ENCODE peak calls at places on chromosomes 1 and 21, in four cellular contexts. K, U, N and W are unnamed samples.

GRCh38 chr1:24639094-24639493 is 4.0 kb upstream of the SRRM1 start:
- DNase-seq in K (no peak), U (no peak), N (no peak), W (no peak)

GRCh38 chr1:84307398-84307797 is 5.9 kb downstream of the SAMD13 start:
- DNase-seq in K (no peak), U (no peak), N (no peak), W (no peak)

GRCh38 chr1:28499553-28499952 is 6.3 kb upstream of the RCC1 start:
- DNase-seq in K (no peak), U (no peak), N (no peak), W (no peak)

GRCh38 chr1:234320069-234320468 is 53.2 kb upstream of the COA6 start:
- DNase-seq in K (no peak), U (no peak), N (no peak), W (no peak)

GRCh38 chr1:153544453-153545066 is 1.0 kb downstream of the S100A4 start:
- DNase-seq in K (no peak), U (no peak), N (no peak), W (no peak)

GRCh38 chr21:33441489-33442477 is 38.0 kb downstream of the TMEM50B start:
- DNase-seq in K (peak; percentile 37), U (peak; percentile 78), N (peak; percentile 25), W (peak; percentile 28)

GRCh38 chr1:226041419-226041818 is 21.1 kb upstream of the H3-3A start:
- DNase-seq in K (no peak), U (no peak), N (no peak), W (no peak)

GRCh38 chr1:244447552-244447951 is 4.2 kb downstream of the ADSS2 start:
- DNase-seq in K (no peak), U (no peak), N (no peak), W (no peak)

DNA sequence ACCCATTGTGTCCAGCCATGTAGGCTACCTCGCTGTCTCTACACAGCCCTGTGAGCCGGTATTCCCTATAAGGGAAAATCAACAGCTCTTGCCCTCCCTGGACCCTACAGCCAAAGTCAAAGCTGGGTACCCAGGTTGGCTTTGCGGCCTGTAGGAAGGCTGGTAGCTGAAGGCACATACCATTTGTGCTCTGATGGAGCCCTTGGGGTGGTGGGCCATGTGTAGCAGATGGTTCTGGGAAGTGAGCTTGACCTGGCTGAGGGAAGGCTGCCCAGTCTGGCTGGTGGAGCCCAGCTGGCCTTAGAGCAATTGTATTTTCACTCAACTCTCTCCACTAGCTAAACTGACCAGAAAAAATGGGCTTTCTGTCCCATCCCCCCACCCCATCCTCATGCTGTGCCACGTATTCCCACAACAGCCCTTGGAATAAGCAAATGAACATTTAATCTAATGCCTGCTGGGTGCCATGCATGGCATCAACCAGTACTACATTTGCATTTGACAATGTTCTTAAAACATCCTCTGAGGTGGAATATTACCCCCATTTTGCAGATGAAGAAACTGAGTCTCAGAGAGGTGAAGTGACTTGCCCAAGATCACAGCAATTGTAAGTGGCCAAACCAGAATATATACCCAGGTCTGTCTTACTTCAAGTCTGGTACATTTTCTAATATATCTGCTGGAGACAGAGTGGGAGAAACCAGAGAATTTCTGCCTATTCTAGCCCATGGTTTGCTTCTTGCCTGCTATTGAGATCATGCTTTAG is 56.8 kb downstream of the NDUFS5 start:
- DNase-seq in K (no peak), U (no peak), N (no peak), W (no peak)
- H3K4me3 ChIP-seq in K (no peak overlapping the region), U (no peak overlapping the region), N (no peak overlapping the region), W (no peak overlapping the region)

DNA sequence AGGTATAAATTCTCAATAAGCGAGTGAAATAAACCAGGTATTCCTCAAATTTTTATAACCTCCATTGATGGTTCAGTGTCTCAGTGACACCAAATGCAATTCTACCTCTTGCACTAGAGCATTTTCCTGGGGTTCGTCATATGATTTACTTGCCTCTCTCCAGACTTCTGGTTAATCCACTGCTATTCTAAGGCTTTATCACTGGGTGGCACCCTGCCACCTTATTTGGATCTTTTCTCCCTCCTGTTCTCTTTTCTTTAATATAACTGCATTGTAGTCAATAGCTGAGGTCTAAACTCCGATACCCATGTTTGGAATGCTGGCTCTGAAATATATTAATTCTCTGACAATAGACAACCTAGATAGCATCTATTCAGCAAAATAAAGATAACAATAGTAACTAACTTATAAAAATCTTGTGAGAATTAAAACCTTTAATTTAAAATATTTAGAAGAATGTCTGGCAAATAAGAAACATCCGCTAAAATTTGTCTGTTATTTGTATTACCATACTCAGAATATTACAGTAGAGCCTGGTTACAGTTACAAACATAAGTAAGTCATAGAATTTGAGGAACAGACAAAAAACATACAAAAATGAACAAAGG is 436.4 kb downstream of the PLA2G4A start:
- DNase-seq in K (no peak), U (no peak), N (no peak), W (peak; percentile 66)
- TF ChIP-seq CTCF in K (no peak), U (no peak), N (no peak), W (peak; percentile 65)

GRCh38 chr1:31763671-31764306 is 351 bp downstream of the ADGRB2 start:
- DNase-seq in K (no peak), U (no peak), N (no peak), W (no peak)

GRCh38 chr1:31762726-31763670 is 1.1 kb downstream of the ADGRB2 start:
- DNase-seq in K (peak; percentile 70), U (peak; percentile 77), N (no peak), W (no peak)

GRCh38 chr1:31761883-31762282 is 2.3 kb downstream of the ADGRB2 start:
- DNase-seq in K (no peak), U (no peak), N (peak; percentile 50), W (no peak)

GRCh38 chr1:31760901-31761470 is 3.2 kb downstream of the ADGRB2 start:
- DNase-seq in K (peak; percentile 61), U (peak; percentile 75), N (no peak), W (no peak)

GRCh38 chr1:31762323-31762722 is 1.8 kb downstream of the ADGRB2 start:
- DNase-seq in K (no peak), U (no peak), N (no peak), W (no peak)
- H3K4me3 ChIP-seq in K (peak overlapping the region; percentile 70), U (peak overlapping the region; percentile 70), N (peak overlapping the region; percentile 67), W (peak overlapping the region; percentile 47)

DNA sequence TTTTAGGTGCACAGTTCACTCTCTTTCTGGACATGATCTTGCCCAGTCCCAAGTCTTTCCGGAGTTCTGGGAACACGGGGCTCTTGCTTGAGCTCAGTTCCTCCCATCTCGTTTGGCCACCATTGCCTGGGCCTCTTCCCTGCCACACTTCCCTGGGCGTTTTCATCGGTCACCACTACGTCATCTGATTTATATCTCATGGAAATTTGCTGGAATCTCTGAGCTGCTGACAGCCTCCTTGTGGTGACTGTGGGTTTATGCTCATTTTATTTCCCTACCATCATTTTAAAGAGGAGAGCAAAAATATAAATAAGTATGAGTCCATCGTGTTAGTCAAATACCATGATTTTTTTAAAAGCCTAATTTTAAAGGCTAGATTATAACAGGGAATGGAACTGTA is 449.1 kb upstream of the KAZN start:
- DNase-seq in K (no peak), U (no peak), N (no peak), W (no peak)
- TF ChIP-seq CTCF in K (no peak), U (no peak), N (peak; percentile 4), W (peak; percentile 38)

GRCh38 chr1:39694026-39694425 is 2.8 kb upstream of the HPCAL4 start:
- DNase-seq in K (no peak), U (no peak), N (no peak), W (no peak)

GRCh38 chr1:39691383-39692151 is at the start of gene HPCAL4:
- DNase-seq in K (peak; percentile 90), U (peak; percentile 88), N (peak; percentile 0), W (no peak)

GRCh38 chr1:39690943-39691382 is 270 bp downstream of the HPCAL4 start:
- DNase-seq in K (no peak), U (no peak), N (no peak), W (no peak)

GRCh38 chr1:39690225-39690624 is 1.0 kb downstream of the HPCAL4 start:
- DNase-seq in K (no peak), U (no peak), N (no peak), W (no peak)

GRCh38 chr1:39692152-39693064 is 1.2 kb upstream of the HPCAL4 start:
- DNase-seq in K (no peak), U (no peak), N (no peak), W (no peak)
- H3K4me3 ChIP-seq in K (peak overlapping the region; percentile 53), U (peak overlapping the region; percentile 50), N (no peak overlapping the region), W (no peak overlapping the region)

DNA sequence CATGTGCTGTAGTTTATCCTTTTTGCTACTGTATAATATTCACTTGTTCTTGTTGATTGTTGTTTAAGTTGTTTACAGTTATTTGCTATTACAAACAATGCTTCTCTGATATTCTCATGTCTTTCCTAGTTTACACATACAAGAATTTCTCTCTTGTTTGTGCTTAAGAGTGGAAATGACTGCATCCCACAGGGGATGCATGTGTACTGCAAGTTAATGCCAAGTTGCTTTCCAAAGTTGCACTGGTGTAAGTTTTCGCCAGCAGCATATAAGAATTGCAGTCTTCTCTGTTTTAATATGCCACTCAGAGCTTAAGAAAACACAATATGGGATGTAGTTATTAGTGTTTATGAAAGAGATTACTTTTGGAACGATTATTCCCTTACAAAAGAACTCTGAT is 97.7 kb downstream of the NEK7 start:
- DNase-seq in K (no peak), U (no peak), N (no peak), W (no peak)
- TF ChIP-seq CTCF in K (no peak), U (no peak), N (no peak), W (no peak)

GRCh38 chr21:35410656-35411055 is 361.6 kb upstream of the RUNX1 start:
- DNase-seq in K (no peak), U (no peak), N (no peak), W (no peak)

GRCh38 chr21:35410123-35410522 is 361.0 kb upstream of the RUNX1 start:
- DNase-seq in K (no peak), U (no peak), N (no peak), W (no peak)

GRCh38 chr21:35406600-35406999 is 357.5 kb upstream of the RUNX1 start:
- DNase-seq in K (no peak), U (no peak), N (no peak), W (no peak)

GRCh38 chr21:35411434-35411833 is 362.3 kb upstream of the RUNX1 start:
- DNase-seq in K (no peak), U (no peak), N (no peak), W (no peak)

DNA sequence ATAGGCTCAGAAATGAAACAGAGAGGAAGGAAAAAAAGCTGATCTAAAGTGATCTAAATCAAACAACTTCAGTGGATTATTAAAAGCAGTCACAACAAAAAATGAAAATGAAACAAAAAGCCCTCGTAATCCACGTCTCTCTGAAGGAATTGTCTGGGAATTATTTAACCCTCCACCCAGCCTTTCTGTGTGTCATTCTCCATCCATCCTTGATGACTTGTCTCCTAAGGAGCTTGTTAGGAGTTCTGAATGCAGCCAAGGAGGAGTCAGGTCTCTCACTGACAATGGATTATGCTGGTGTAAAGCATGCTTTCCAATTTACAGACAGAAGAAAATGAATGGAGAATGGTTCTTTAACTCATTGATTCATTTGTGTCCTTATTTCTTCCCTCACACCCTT is 359.3 kb upstream of the RUNX1 start:
- DNase-seq in K (no peak), U (no peak), N (no peak), W (no peak)
- H3K4me3 ChIP-seq in K (no peak overlapping the region), U (no peak overlapping the region), N (peak overlapping the region; percentile 24), W (no peak overlapping the region)